ENCODE peak calls at places on chromosomes 1 and 21, in eight cellular contexts. X is astrocyte, D is body of pancreas, S is lung, I is neuronal stem cell, N is GM23248, T is SK-N-SH, G is endodermal cell. M is an unnamed sample. For H3K4me1, the result is how much of the 10 kb centered on the place peaks cover.

GRCh38 chr1:46687910-46688509 is 16.4 kb downstream of the TEX38 start:
- DNase-seq in X (no peak), D (no peak), S (no peak), I (no peak), N (no peak), T (no peak), G (peak), M (peak)

GRCh38 chr1:94864821-94865220 is 44.7 kb downstream of the SLC44A3 start:
- DNase-seq in X (no peak), D (peak), S (no peak), I (no peak), N (peak), T (no peak), G (no peak), M (peak)

GRCh38 chr1:93629101-93630059 is 52.3 kb downstream of the BCAR3 start:
- DNase-seq in X (peak), D (peak), S (no peak), I (peak), N (peak), T (peak), G (no peak), M (no peak)

GRCh38 chr21:45818904-45819285 is 162.7 kb upstream of the COL6A1 start:
- DNase-seq in X (peak), D (no peak), S (no peak), I (no peak), N (peak), T (no peak), G (no peak), M (no peak)

GRCh38 chr1:71492298-71493041 is 411.6 kb upstream of the ZRANB2 start:
- DNase-seq in X (no peak), D (no peak), S (no peak), I (no peak), N (no peak), T (no peak), G (no peak), M (no peak)

GRCh38 chr1:68796888-68797287 is 300.0 kb upstream of the DEPDC1 start:
- DNase-seq in X (no peak), D (no peak), S (no peak), I (no peak), N (no peak), T (no peak), G (no peak), M (no peak)

GRCh38 chr1:59020151-59020997 is 236.5 kb upstream of the JUN start:
- DNase-seq in X (peak), D (peak), S (peak), I (no peak), N (peak), T (no peak), G (no peak), M (peak)

GRCh38 chr1:111565079-111565478 is 54.5 kb upstream of the RAP1A start:
- DNase-seq in X (peak), D (no peak), S (no peak), I (no peak), N (peak), T (no peak), G (no peak), M (no peak)

GRCh38 chr1:150150511-150151021 is 850 bp downstream of the PLEKHO1 start:
- DNase-seq in X (no peak), D (no peak), S (no peak), I (no peak), N (peak), T (peak), G (peak), M (peak)
- H3K4me1 ChIP-seq in X (under half), D (under half), S (under half), I (under half), N (under half), T (under half), G (under half), M (under half)

DNA sequence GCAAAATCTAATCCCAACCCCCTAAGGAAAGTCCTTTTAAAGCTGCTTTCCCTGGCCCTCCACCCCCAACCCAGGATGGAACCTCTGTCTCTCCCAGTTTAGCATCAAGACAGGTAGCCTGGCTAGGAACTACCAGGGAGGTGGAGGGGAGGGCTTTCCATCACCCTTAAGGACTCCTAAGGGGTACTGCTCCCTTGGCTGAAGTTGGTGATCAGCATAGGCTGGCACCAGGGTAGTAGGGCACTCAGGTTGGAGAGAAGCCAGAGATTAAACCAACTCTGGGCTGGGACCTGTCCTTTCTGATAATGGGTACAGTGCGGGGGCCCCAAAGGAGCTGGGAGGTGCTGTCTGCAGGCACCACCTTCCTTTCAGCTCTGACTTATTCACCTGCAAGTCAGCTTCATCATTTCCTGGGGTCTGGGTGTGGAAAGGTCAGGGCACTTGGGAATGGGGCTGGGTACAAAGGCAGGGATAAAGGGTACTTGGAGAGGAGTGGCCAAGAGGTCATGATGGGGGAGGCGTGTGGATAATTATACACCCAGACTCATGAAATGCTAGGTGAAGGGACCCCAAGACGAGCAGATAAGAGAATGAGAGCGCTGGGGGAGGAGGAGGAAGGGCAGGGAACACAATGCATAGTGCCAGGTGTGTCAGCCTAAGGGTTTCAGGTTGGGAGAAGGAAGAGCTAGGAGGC is 1.3 kb downstream of the ARHGEF2 start:
- DNase-seq in X (no peak), D (no peak), S (no peak), I (no peak), N (no peak), T (no peak), G (peak), M (no peak)
- H3K4me1 ChIP-seq in X (half or more), D (half or more), S (under half), I (under half), N (under half), T (half or more), G (under half), M (under half)

DNA sequence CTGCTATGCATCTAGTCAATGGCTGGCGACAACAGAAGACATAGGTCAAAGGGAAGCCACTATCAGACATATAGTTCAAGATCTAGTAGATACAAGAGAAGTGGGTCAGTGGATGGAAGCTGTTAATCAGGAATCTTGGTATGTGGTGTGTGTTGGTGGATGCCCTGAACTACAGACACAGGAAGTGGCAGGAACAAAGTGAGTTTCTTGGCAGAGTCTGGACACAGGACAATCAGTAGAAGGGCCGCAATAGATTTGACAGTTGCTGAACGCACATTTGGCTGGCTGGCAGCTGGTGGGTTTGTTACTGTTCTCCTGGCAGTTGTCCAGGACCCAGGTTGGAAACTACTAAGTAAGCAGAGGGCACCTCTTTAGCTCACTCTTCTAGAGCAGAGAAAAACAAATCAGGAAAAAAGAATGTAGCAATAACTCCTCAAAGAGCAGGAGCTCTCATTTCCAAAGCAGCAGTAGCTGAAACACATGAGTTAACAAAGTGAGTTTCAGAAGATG is 13.2 kb downstream of the KRTAP26-1 start:
- DNase-seq in X (no peak), D (peak), S (no peak), I (no peak), N (no peak), T (peak), G (no peak), M (no peak)
- H3K4me1 ChIP-seq in X (under half), D (under half), S (under half), I (under half), N (under half), T (under half), G (under half), M (under half)

GRCh38 chr1:89836997-89837909 is 16.4 kb downstream of the LRRC8D start:
- DNase-seq in X (peak), D (no peak), S (no peak), I (no peak), N (no peak), T (no peak), G (peak), M (no peak)
- H3K4me1 ChIP-seq in X (under half), D (half or more), S (under half), I (under half), N (under half), T (under half), G (under half), M (under half)

DNA sequence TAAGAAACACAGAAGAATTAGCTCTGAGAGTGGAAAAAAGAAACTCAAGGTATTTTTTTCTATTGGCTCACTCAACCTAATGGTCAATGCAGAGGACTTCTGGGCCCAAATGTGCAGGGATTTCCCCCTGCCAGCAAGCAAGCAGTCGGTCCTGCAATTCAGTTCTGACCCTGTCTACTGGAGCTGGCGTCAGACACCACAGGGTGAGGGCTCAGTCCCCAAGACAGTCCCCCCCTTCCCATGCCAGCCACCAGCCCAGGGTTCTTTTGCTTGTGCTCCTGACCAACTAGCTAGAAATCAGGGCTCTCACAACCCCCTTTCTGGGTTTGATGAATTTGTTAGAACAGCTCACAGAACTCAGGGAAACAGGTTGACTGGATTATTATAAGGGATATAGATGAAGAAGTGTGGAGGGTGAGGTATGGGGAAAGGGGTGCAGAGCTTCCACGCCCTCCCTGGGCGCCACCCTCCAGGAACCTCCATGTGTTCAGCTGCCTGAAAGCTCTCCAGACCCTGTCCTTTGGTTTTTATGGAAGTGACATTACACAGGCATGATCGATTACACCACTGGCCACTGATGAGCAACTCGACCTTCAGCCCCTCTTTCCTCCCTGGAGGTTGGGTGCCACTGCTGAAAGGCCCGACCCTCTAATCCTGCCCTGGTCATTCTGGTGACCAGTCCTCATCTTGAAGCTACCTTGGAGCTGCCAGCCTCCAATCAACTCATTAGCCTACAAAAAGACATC is 22.5 kb upstream of the PWP2 start:
- DNase-seq in X (no peak), D (no peak), S (no peak), I (no peak), N (no peak), T (no peak), G (no peak), M (no peak)
- H3K4me1 ChIP-seq in X (under half), D (under half), S (under half), I (under half), N (under half), T (under half), G (under half), M (under half)

GRCh38 chr21:33374874-33375644 is 28.2 kb upstream of the IFNGR2 start:
- DNase-seq in X (no peak), D (no peak), S (no peak), I (no peak), N (no peak), T (no peak), G (no peak), M (no peak)

GRCh38 chr21:33374080-33374873 is 28.9 kb upstream of the IFNGR2 start:
- DNase-seq in X (peak), D (peak), S (peak), I (no peak), N (peak), T (peak), G (peak), M (peak)

GRCh38 chr21:33378081-33378480 is 25.1 kb upstream of the IFNGR2 start:
- DNase-seq in X (no peak), D (no peak), S (no peak), I (no peak), N (no peak), T (no peak), G (no peak), M (no peak)

GRCh38 chr21:33380483-33380998 is 22.7 kb upstream of the IFNGR2 start:
- DNase-seq in X (peak), D (peak), S (peak), I (no peak), N (peak), T (no peak), G (peak), M (peak)

GRCh38 chr21:33377221-33377620 is 26.0 kb upstream of the IFNGR2 start:
- DNase-seq in X (no peak), D (no peak), S (no peak), I (no peak), N (no peak), T (no peak), G (no peak), M (no peak)
- H3K4me1 ChIP-seq in X (under half), D (under half), S (under half), I (under half), N (under half), T (under half), G (under half), M (under half)

GRCh38 chr1:63198921-63199530 is 123.3 kb upstream of the FOXD3 start:
- DNase-seq in X (no peak), D (no peak), S (no peak), I (peak), N (no peak), T (no peak), G (peak), M (no peak)
- H3K4me1 ChIP-seq in X (under half), D (under half), S (under half), I (under half), N (under half), T (under half), G (under half), M (under half)

DNA sequence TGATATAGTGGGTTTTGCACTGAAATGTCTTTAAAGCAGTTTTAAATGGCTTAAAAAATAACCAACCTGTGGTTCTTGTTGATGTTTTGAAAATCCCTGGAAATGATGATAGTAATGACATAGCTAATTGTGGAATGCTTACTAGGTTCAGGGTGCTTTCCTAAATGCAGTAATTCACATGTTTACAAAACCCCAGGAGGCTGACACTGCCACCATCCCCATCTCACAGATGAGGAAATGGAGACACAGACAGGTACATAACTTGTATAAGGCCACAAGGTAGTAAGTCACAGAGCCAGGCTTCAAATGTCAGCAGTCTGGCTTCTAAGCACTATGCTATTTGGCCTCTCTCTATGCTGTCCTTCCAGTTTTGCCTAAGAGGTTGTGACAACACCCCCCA is 40.6 kb downstream of the C8B start:
- DNase-seq in X (no peak), D (no peak), S (no peak), I (no peak), N (no peak), T (no peak), G (no peak), M (no peak)
- H3K4me1 ChIP-seq in X (under half), D (under half), S (under half), I (under half), N (under half), T (under half), G (under half), M (under half)